ENCODE peak calls at places on chromosomes 11 and 22, in four cellular contexts. One of them, this sample, is unnamed.

GRCh38 chr11:20158597-20159257 is 1.5 kb downstream of the DBX1 start:
- DNase-seq in pulmonary artery endothelial cell: peak
- DNase-seq in posterior cingulate gyrus: no peak
- DNase-seq in naive thymus-derived CD4-positive, alpha-beta T cell: no peak
- DNase-seq in this sample: no peak

GRCh38 chr11:1192741-1193325 is 30.0 kb upstream of the MUC5B start:
- DNase-seq in pulmonary artery endothelial cell: no peak
- DNase-seq in posterior cingulate gyrus: no peak
- DNase-seq in naive thymus-derived CD4-positive, alpha-beta T cell: no peak
- DNase-seq in this sample: no peak

GRCh38 chr11:75337195-75337654 is 14.2 kb downstream of the ARRB1 start:
- DNase-seq in pulmonary artery endothelial cell: no peak
- DNase-seq in posterior cingulate gyrus: no peak
- DNase-seq in naive thymus-derived CD4-positive, alpha-beta T cell: no peak
- DNase-seq in this sample: no peak

GRCh38 chr22:36613958-36614357 is 85.0 kb upstream of the EIF3D start:
- DNase-seq in pulmonary artery endothelial cell: no peak
- DNase-seq in posterior cingulate gyrus: no peak
- DNase-seq in naive thymus-derived CD4-positive, alpha-beta T cell: no peak
- DNase-seq in this sample: no peak

GRCh38 chr22:50730013-50730891 is 7.8 kb upstream of the ACR start:
- DNase-seq in pulmonary artery endothelial cell: no peak
- DNase-seq in posterior cingulate gyrus: no peak
- DNase-seq in naive thymus-derived CD4-positive, alpha-beta T cell: no peak
- DNase-seq in this sample: no peak

GRCh38 chr11:119474682-119475596 is 52.0 kb upstream of the THY1 start:
- DNase-seq in pulmonary artery endothelial cell: no peak
- DNase-seq in posterior cingulate gyrus: peak
- DNase-seq in naive thymus-derived CD4-positive, alpha-beta T cell: peak
- DNase-seq in this sample: peak

GRCh38 chr11:57804466-57804865 is 42.9 kb downstream of the CTNND1 start:
- DNase-seq in pulmonary artery endothelial cell: no peak
- DNase-seq in posterior cingulate gyrus: no peak
- DNase-seq in naive thymus-derived CD4-positive, alpha-beta T cell: no peak
- DNase-seq in this sample: no peak

GRCh38 chr22:42214625-42215415 is 55.6 kb downstream of the TCF20 start:
- DNase-seq in pulmonary artery endothelial cell: no peak
- DNase-seq in posterior cingulate gyrus: peak
- DNase-seq in naive thymus-derived CD4-positive, alpha-beta T cell: no peak
- DNase-seq in this sample: no peak

GRCh38 chr11:110415081-110415480 is 14.7 kb upstream of the FDX1 start:
- DNase-seq in pulmonary artery endothelial cell: no peak
- DNase-seq in posterior cingulate gyrus: no peak
- DNase-seq in naive thymus-derived CD4-positive, alpha-beta T cell: no peak
- DNase-seq in this sample: no peak

GRCh38 chr11:57214494-57214893 is 22.6 kb downstream of the APLNR start:
- DNase-seq in pulmonary artery endothelial cell: no peak
- DNase-seq in posterior cingulate gyrus: no peak
- DNase-seq in naive thymus-derived CD4-positive, alpha-beta T cell: no peak
- DNase-seq in this sample: no peak

GRCh38 chr11:28833670-28834069 is 725.5 kb downstream of the METTL15 start:
- DNase-seq in pulmonary artery endothelial cell: peak
- DNase-seq in posterior cingulate gyrus: no peak
- DNase-seq in naive thymus-derived CD4-positive, alpha-beta T cell: no peak
- DNase-seq in this sample: no peak

GRCh38 chr22:20624161-20624616 is 116.8 kb downstream of the MED15 start:
- DNase-seq in pulmonary artery endothelial cell: no peak
- DNase-seq in posterior cingulate gyrus: no peak
- DNase-seq in naive thymus-derived CD4-positive, alpha-beta T cell: no peak
- DNase-seq in this sample: no peak

GRCh38 chr11:69588270-69588669 is 52.7 kb upstream of the CCND1 start:
- DNase-seq in pulmonary artery endothelial cell: no peak
- DNase-seq in posterior cingulate gyrus: no peak
- DNase-seq in naive thymus-derived CD4-positive, alpha-beta T cell: no peak
- DNase-seq in this sample: no peak

GRCh38 chr11:94254214-94254613 is 50.2 kb upstream of the IZUMO1R start:
- DNase-seq in pulmonary artery endothelial cell: no peak
- DNase-seq in posterior cingulate gyrus: no peak
- DNase-seq in naive thymus-derived CD4-positive, alpha-beta T cell: no peak
- DNase-seq in this sample: no peak

GRCh38 chr11:14242198-14242597 is 116.8 kb downstream of the RRAS2 start:
- DNase-seq in pulmonary artery endothelial cell: no peak
- DNase-seq in posterior cingulate gyrus: no peak
- DNase-seq in naive thymus-derived CD4-positive, alpha-beta T cell: no peak
- DNase-seq in this sample: no peak

GRCh38 chr11:94141511-94142307 is 13.1 kb downstream of the PANX1 start:
- DNase-seq in pulmonary artery endothelial cell: no peak
- DNase-seq in posterior cingulate gyrus: no peak
- DNase-seq in naive thymus-derived CD4-positive, alpha-beta T cell: no peak
- DNase-seq in this sample: no peak

GRCh38 chr11:20963596-20963995 is 294.2 kb downstream of the NELL1 start:
- DNase-seq in pulmonary artery endothelial cell: no peak
- DNase-seq in posterior cingulate gyrus: no peak
- DNase-seq in naive thymus-derived CD4-positive, alpha-beta T cell: no peak
- DNase-seq in this sample: no peak

GRCh38 chr11:60345489-60345888 is 18.4 kb downstream of the MS4A6E start:
- DNase-seq in pulmonary artery endothelial cell: no peak
- DNase-seq in posterior cingulate gyrus: no peak
- DNase-seq in naive thymus-derived CD4-positive, alpha-beta T cell: no peak
- DNase-seq in this sample: no peak

GRCh38 chr11:36469063-36469462 is 41.0 kb downstream of the TRAF6 start:
- DNase-seq in pulmonary artery endothelial cell: no peak
- DNase-seq in posterior cingulate gyrus: no peak
- DNase-seq in naive thymus-derived CD4-positive, alpha-beta T cell: no peak
- DNase-seq in this sample: no peak

GRCh38 chr11:9219115-9219514 is 46.0 kb downstream of the DENND5A start:
- DNase-seq in pulmonary artery endothelial cell: peak
- DNase-seq in posterior cingulate gyrus: no peak
- DNase-seq in naive thymus-derived CD4-positive, alpha-beta T cell: no peak
- DNase-seq in this sample: no peak

GRCh38 chr11:104033134-104033533 is 3.3 kb upstream of the DDI1 start:
- DNase-seq in pulmonary artery endothelial cell: no peak
- DNase-seq in posterior cingulate gyrus: no peak
- DNase-seq in naive thymus-derived CD4-positive, alpha-beta T cell: no peak
- DNase-seq in this sample: no peak

GRCh38 chr22:37206841-37207821 is 5.1 kb downstream of the SSTR3 start:
- DNase-seq in pulmonary artery endothelial cell: no peak
- DNase-seq in posterior cingulate gyrus: no peak
- DNase-seq in naive thymus-derived CD4-positive, alpha-beta T cell: no peak
- DNase-seq in this sample: no peak

GRCh38 chr11:126929186-126930085 is 71.1 kb downstream of the KIRREL3 start:
- DNase-seq in pulmonary artery endothelial cell: no peak
- DNase-seq in posterior cingulate gyrus: no peak
- DNase-seq in naive thymus-derived CD4-positive, alpha-beta T cell: no peak
- DNase-seq in this sample: no peak

GRCh38 chr11:133509924-133510697 is 22.2 kb downstream of the OPCML start:
- DNase-seq in pulmonary artery endothelial cell: no peak
- DNase-seq in posterior cingulate gyrus: no peak
- DNase-seq in naive thymus-derived CD4-positive, alpha-beta T cell: no peak
- DNase-seq in this sample: no peak

GRCh38 chr11:79973701-79974626 is 533.1 kb upstream of the TENM4 start:
- DNase-seq in pulmonary artery endothelial cell: no peak
- DNase-seq in posterior cingulate gyrus: no peak
- DNase-seq in naive thymus-derived CD4-positive, alpha-beta T cell: no peak
- DNase-seq in this sample: no peak

This sample was measured in D721Med.